ENCODE peak calls at places on chromosomes 13 and 19, in five cellular contexts. V is ascending aorta, L is kidney, P is endothelial cell, E is smooth muscle cell of the brain vasculature. X is an unnamed sample.

GRCh38 chr13:109383683-109384082 is 402.7 kb downstream of the IRS2 start:
- DNase-seq in V (no peak), L (no peak), P (no peak), E (no peak), X (no peak)

GRCh38 chr19:10193666-10194499 is 870 bp downstream of the DNMT1 start:
- DNase-seq in V (no peak), L (peak; percentile 87), P (peak; percentile 22), E (peak; percentile 4), X (no peak)

GRCh38 chr19:39175564-39175963 is 21.2 kb upstream of the NCCRP1 start:
- DNase-seq in V (no peak), L (no peak), P (no peak), E (no peak), X (no peak)

GRCh38 chr19:45682117-45682516 is 9.6 kb downstream of the SNRPD2 start:
- DNase-seq in V (no peak), L (no peak), P (no peak), E (no peak), X (no peak)

GRCh38 chr19:19423322-19423721 is 17.8 kb downstream of the GATAD2A start:
- DNase-seq in V (no peak), L (peak; percentile 32), P (no peak), E (no peak), X (no peak)

GRCh38 chr13:62537593-62537992 is 1121.9 kb upstream of the PCDH20 start:
- DNase-seq in V (no peak), L (no peak), P (no peak), E (no peak), X (no peak)

GRCh38 chr13:111629016-111629415 is 308.6 kb downstream of the TEX29 start:
- DNase-seq in V (no peak), L (no peak), P (no peak), E (no peak), X (no peak)

GRCh38 chr19:41355802-41356201 is 2.1 kb upstream of the TGFB1 start:
- DNase-seq in V (no peak), L (no peak), P (no peak), E (no peak), X (no peak)

GRCh38 chr19:29805026-29805925 is 6.5 kb upstream of the CCNE1 start:
- DNase-seq in V (no peak), L (peak; percentile 35), P (no peak), E (no peak), X (no peak)

GRCh38 chr13:28349371-28349770 is 145.6 kb downstream of the FLT1 start:
- DNase-seq in V (no peak), L (no peak), P (no peak), E (no peak), X (no peak)

GRCh38 chr19:13262450-13262849 is 112.2 kb downstream of the IER2 start:
- DNase-seq in V (no peak), L (no peak), P (no peak), E (no peak), X (peak; percentile 37)

GRCh38 chr19:38849746-38850230 is at the start of gene HNRNPL:
- DNase-seq in V (no peak), L (peak; percentile 100), P (peak; percentile 99), E (no peak), X (no peak)

GRCh38 chr13:65600702-65601101 is 1629.4 kb downstream of the PCDH9 start:
- DNase-seq in V (no peak), L (no peak), P (no peak), E (no peak), X (no peak)

GRCh38 chr13:37621811-37622361 is 23.3 kb upstream of the POSTN start:
- DNase-seq in V (no peak), L (no peak), P (no peak), E (no peak), X (no peak)

GRCh38 chr13:50644081-50644871 is 199.2 kb downstream of the DLEU7 start:
- DNase-seq in V (no peak), L (no peak), P (no peak), E (no peak), X (no peak)

GRCh38 chr13:36918246-36919060 is 1.6 kb downstream of the SMAD9 start:
- DNase-seq in V (no peak), L (no peak), P (no peak), E (no peak), X (no peak)

GRCh38 chr13:27978301-27978968 is 9.3 kb upstream of the CDX2 start:
- DNase-seq in V (no peak), L (no peak), P (no peak), E (no peak), X (no peak)

X was measured in SK-N-MC.